ENCODE peak calls at places on chromosomes 2 and 18, in five cellular contexts. M, E, B, T and L are unnamed samples.

GRCh38 chr2:10532631-10533101 is 84.5 kb upstream of the ODC1 start:
- DNase-seq in M (peak; percentile 41), E (no peak), B (no peak), T (no peak), L (no peak)

GRCh38 chr2:183032200-183032794 is 6.0 kb downstream of the NCKAP1 start:
- DNase-seq in M (no peak), E (peak; percentile 77), B (no peak), T (no peak), L (no peak)

GRCh38 chr2:232230557-232230956 is 148.0 kb upstream of the ALPP start:
- DNase-seq in M (no peak), E (peak; percentile 34), B (no peak), T (no peak), L (no peak)

GRCh38 chr2:117704818-117705217 is 109.7 kb upstream of the DDX18 start:
- DNase-seq in M (no peak), E (no peak), B (no peak), T (no peak), L (no peak)

GRCh38 chr2:59249441-59250330 is 1008.6 kb upstream of the FANCL start:
- DNase-seq in M (peak; percentile 6), E (no peak), B (no peak), T (no peak), L (peak; percentile 81)

GRCh38 chr2:105438104-105438929 is 39.5 kb upstream of the FHL2 start:
- DNase-seq in M (peak; percentile 42), E (peak; percentile 75), B (no peak), T (no peak), L (no peak)

GRCh38 chr18:77082316-77082715 is 50.3 kb downstream of the MBP start:
- DNase-seq in M (no peak), E (peak; percentile 41), B (no peak), T (no peak), L (no peak)

GRCh38 chr2:171902840-171903420 is 8.9 kb upstream of the SLC25A12 start:
- DNase-seq in M (no peak), E (no peak), B (no peak), T (no peak), L (no peak)

GRCh38 chr2:172642301-172643020 is 86.6 kb downstream of the PDK1 start:
- DNase-seq in M (no peak), E (no peak), B (no peak), T (no peak), L (no peak)

GRCh38 chr2:82656370-82656769 is 1802.7 kb downstream of the SUCLG1 start:
- DNase-seq in M (no peak), E (peak; percentile 5), B (no peak), T (no peak), L (no peak)